ENCODE peak calls at places on chromosome 16, in six cellular contexts. One of them, this sample, is unnamed.

GRCh38 chr16:56588781-56589140 is 567 bp upstream of the MT3 start:
- DNase-seq in neural progenitor cell: no peak
- DNase-seq in brain microvascular endothelial cell: no peak
- DNase-seq in transverse colon: no peak
- DNase-seq in heart right ventricle: no peak
- DNase-seq in dorsolateral prefrontal cortex: no peak
- DNase-seq in this sample: no peak

GRCh38 chr16:14486520-14487303 is 143.3 kb downstream of the PARN start:
- DNase-seq in neural progenitor cell: peak
- DNase-seq in heart right ventricle: peak
- DNase-seq in dorsolateral prefrontal cortex: peak
- DNase-seq in brain microvascular endothelial cell: peak
- DNase-seq in transverse colon: peak
- DNase-seq in this sample: peak

GRCh38 chr16:4386452-4386813 is 14.8 kb downstream of the VASN start:
- DNase-seq in brain microvascular endothelial cell: no peak
- DNase-seq in dorsolateral prefrontal cortex: no peak
- DNase-seq in transverse colon: no peak
- DNase-seq in heart right ventricle: no peak
- DNase-seq in neural progenitor cell: no peak
- DNase-seq in this sample: no peak

GRCh38 chr16:88905563-88905962 is 39.1 kb upstream of the PABPN1L start:
- DNase-seq in brain microvascular endothelial cell: no peak
- DNase-seq in heart right ventricle: no peak
- DNase-seq in dorsolateral prefrontal cortex: no peak
- DNase-seq in transverse colon: no peak
- DNase-seq in neural progenitor cell: peak
- DNase-seq in this sample: no peak

GRCh38 chr16:65548470-65548869 is 426.6 kb upstream of the CDH11 start:
- DNase-seq in dorsolateral prefrontal cortex: no peak
- DNase-seq in brain microvascular endothelial cell: peak
- DNase-seq in transverse colon: no peak
- DNase-seq in heart right ventricle: no peak
- DNase-seq in neural progenitor cell: peak
- DNase-seq in this sample: peak

GRCh38 chr16:56295059-56295673 is 103.9 kb downstream of the GNAO1 start:
- DNase-seq in dorsolateral prefrontal cortex: no peak
- DNase-seq in heart right ventricle: no peak
- DNase-seq in neural progenitor cell: no peak
- DNase-seq in transverse colon: no peak
- DNase-seq in brain microvascular endothelial cell: no peak
- DNase-seq in this sample: no peak

GRCh38 chr16:71927383-71927782 is 32.1 kb downstream of the IST1 start:
- DNase-seq in dorsolateral prefrontal cortex: no peak
- DNase-seq in heart right ventricle: peak
- DNase-seq in neural progenitor cell: no peak
- DNase-seq in brain microvascular endothelial cell: peak
- DNase-seq in transverse colon: peak
- DNase-seq in this sample: peak

GRCh38 chr16:24515186-24515585 is 24.2 kb upstream of the RBBP6 start:
- DNase-seq in neural progenitor cell: no peak
- DNase-seq in transverse colon: no peak
- DNase-seq in heart right ventricle: no peak
- DNase-seq in brain microvascular endothelial cell: no peak
- DNase-seq in dorsolateral prefrontal cortex: no peak
- DNase-seq in this sample: no peak

GRCh38 chr16:22855231-22855630 is 41.3 kb downstream of the HS3ST2 start:
- DNase-seq in brain microvascular endothelial cell: no peak
- DNase-seq in heart right ventricle: no peak
- DNase-seq in neural progenitor cell: no peak
- DNase-seq in dorsolateral prefrontal cortex: no peak
- DNase-seq in transverse colon: no peak
- DNase-seq in this sample: no peak

GRCh38 chr16:71817690-71818089 is 9.1 kb upstream of the AP1G1 start:
- DNase-seq in brain microvascular endothelial cell: peak
- DNase-seq in transverse colon: no peak
- DNase-seq in neural progenitor cell: no peak
- DNase-seq in dorsolateral prefrontal cortex: no peak
- DNase-seq in heart right ventricle: no peak
- DNase-seq in this sample: no peak

DNA sequence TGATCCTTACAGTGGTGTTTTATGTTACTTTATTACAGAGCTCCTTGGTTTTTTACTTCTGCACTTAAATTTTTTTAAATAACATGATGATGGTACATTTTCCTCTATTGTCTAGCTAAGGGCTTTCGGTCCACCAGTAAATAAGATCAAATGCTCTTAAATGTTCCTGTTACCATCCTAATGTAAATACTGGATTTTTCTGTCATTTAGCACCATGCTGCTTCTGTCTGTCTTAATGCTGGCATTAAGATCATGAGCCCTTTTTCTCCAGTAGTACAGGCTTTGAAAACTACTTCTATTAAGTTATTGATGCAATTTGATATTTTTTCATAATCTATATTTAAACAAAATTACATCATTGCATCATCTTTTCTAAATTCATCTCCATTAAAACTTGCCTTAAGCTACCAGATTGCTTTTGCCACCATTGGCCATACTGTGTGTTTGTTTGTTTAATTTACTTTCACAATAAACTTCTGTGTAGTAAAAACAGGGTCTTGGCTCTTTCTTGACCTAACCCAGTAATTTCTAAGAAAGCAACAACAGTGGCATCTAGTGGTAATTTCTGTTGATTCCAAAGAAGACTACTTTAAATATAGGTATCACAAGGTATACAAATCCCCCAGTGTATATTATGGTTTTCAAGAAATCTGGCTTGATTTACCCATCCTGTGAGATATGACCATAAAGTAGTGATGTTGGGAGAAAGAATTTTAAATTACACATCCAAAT is 9.0 kb upstream of the PHAF1 start:
- DNase-seq in transverse colon: no peak
- DNase-seq in dorsolateral prefrontal cortex: no peak
- DNase-seq in neural progenitor cell: no peak
- DNase-seq in brain microvascular endothelial cell: no peak
- DNase-seq in heart right ventricle: no peak
- DNase-seq in this sample: peak
- TF ChIP-seq CTCF in transverse colon: no peak
- TF ChIP-seq CTCF in dorsolateral prefrontal cortex: peak
- TF ChIP-seq CTCF in neural progenitor cell: peak
- TF ChIP-seq CTCF in brain microvascular endothelial cell: peak
- TF ChIP-seq CTCF in heart right ventricle: no peak
- TF ChIP-seq CTCF in this sample: peak

GRCh38 chr16:54424043-54424451 is 137.5 kb upstream of the IRX3 start:
- DNase-seq in heart right ventricle: no peak
- DNase-seq in transverse colon: no peak
- DNase-seq in brain microvascular endothelial cell: no peak
- DNase-seq in neural progenitor cell: no peak
- DNase-seq in dorsolateral prefrontal cortex: no peak
- DNase-seq in this sample: no peak
- H3K4me3 ChIP-seq in heart right ventricle: no peak
- H3K4me3 ChIP-seq in transverse colon: no peak
- H3K4me3 ChIP-seq in brain microvascular endothelial cell: no peak
- H3K4me3 ChIP-seq in neural progenitor cell: no peak
- H3K4me3 ChIP-seq in dorsolateral prefrontal cortex: no peak
- H3K4me3 ChIP-seq in this sample: no peak

GRCh38 chr16:58661199-58661830 is 23.3 kb downstream of the SLC38A7 start:
- DNase-seq in dorsolateral prefrontal cortex: no peak
- DNase-seq in brain microvascular endothelial cell: peak
- DNase-seq in heart right ventricle: no peak
- DNase-seq in neural progenitor cell: peak
- DNase-seq in transverse colon: peak
- DNase-seq in this sample: peak
- TF ChIP-seq CTCF in dorsolateral prefrontal cortex: peak
- TF ChIP-seq CTCF in brain microvascular endothelial cell: peak
- TF ChIP-seq CTCF in heart right ventricle: peak
- TF ChIP-seq CTCF in neural progenitor cell: peak
- TF ChIP-seq CTCF in transverse colon: peak
- TF ChIP-seq CTCF in this sample: peak

GRCh38 chr16:3175157-3176153 is 12.5 kb upstream of the OR1F1 start:
- DNase-seq in neural progenitor cell: peak
- DNase-seq in brain microvascular endothelial cell: peak
- DNase-seq in transverse colon: no peak
- DNase-seq in dorsolateral prefrontal cortex: no peak
- DNase-seq in heart right ventricle: no peak
- DNase-seq in this sample: no peak
- H3K4me3 ChIP-seq in neural progenitor cell: peak
- H3K4me3 ChIP-seq in brain microvascular endothelial cell: peak
- H3K4me3 ChIP-seq in transverse colon: no peak
- H3K4me3 ChIP-seq in dorsolateral prefrontal cortex: no peak
- H3K4me3 ChIP-seq in heart right ventricle: no peak
- H3K4me3 ChIP-seq in this sample: no peak

GRCh38 chr16:46974352-46974751 is 878 bp upstream of the DNAJA2 start:
- DNase-seq in transverse colon: no peak
- DNase-seq in brain microvascular endothelial cell: no peak
- DNase-seq in neural progenitor cell: peak
- DNase-seq in dorsolateral prefrontal cortex: no peak
- DNase-seq in heart right ventricle: no peak
- DNase-seq in this sample: no peak

GRCh38 chr16:46973457-46974324 is at the start of gene DNAJA2:
- DNase-seq in neural progenitor cell: peak
- DNase-seq in dorsolateral prefrontal cortex: peak
- DNase-seq in heart right ventricle: peak
- DNase-seq in brain microvascular endothelial cell: peak
- DNase-seq in transverse colon: peak
- DNase-seq in this sample: peak

GRCh38 chr16:46975165-46975564 is 1.7 kb upstream of the DNAJA2 start:
- DNase-seq in heart right ventricle: no peak
- DNase-seq in transverse colon: no peak
- DNase-seq in neural progenitor cell: no peak
- DNase-seq in brain microvascular endothelial cell: no peak
- DNase-seq in dorsolateral prefrontal cortex: no peak
- DNase-seq in this sample: no peak

GRCh38 chr16:46975908-46976470 is 2.5 kb upstream of the DNAJA2 start:
- DNase-seq in transverse colon: no peak
- DNase-seq in dorsolateral prefrontal cortex: no peak
- DNase-seq in heart right ventricle: no peak
- DNase-seq in neural progenitor cell: no peak
- DNase-seq in brain microvascular endothelial cell: no peak
- DNase-seq in this sample: no peak

GRCh38 chr16:46976550-46976949 is 3.1 kb upstream of the DNAJA2 start:
- DNase-seq in brain microvascular endothelial cell: no peak
- DNase-seq in heart right ventricle: no peak
- DNase-seq in dorsolateral prefrontal cortex: no peak
- DNase-seq in neural progenitor cell: no peak
- DNase-seq in transverse colon: peak
- DNase-seq in this sample: no peak
- TF ChIP-seq CTCF in brain microvascular endothelial cell: no peak
- TF ChIP-seq CTCF in heart right ventricle: no peak
- TF ChIP-seq CTCF in dorsolateral prefrontal cortex: no peak
- TF ChIP-seq CTCF in neural progenitor cell: no peak
- TF ChIP-seq CTCF in transverse colon: no peak
- TF ChIP-seq CTCF in this sample: no peak

DNA sequence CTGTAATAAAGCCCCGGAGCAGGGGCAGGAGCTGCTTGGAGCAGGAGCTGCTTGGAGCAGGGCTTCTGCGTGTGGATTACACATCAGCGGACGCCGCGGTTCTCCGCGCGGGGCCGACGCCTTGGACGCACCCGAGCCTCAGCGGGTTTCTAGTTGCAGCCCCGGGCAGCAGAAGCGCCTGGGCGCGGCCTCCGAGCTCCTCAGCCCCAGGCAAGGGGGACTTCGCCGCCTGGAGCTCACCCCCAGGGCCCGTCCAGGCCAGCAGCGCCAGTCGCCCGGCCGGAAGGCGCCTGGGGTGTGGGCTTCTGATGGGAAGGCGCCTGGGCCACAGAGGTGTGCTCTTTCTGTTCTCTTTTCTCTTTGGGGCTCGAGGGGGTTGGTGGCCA is 6.3 kb downstream of the FOXF1 start:
- DNase-seq in brain microvascular endothelial cell: no peak
- DNase-seq in heart right ventricle: no peak
- DNase-seq in transverse colon: no peak
- DNase-seq in dorsolateral prefrontal cortex: no peak
- DNase-seq in neural progenitor cell: peak
- DNase-seq in this sample: no peak
- H3K4me3 ChIP-seq in brain microvascular endothelial cell: no peak
- H3K4me3 ChIP-seq in heart right ventricle: no peak
- H3K4me3 ChIP-seq in transverse colon: peak
- H3K4me3 ChIP-seq in dorsolateral prefrontal cortex: no peak
- H3K4me3 ChIP-seq in neural progenitor cell: peak
- H3K4me3 ChIP-seq in this sample: no peak

DNA sequence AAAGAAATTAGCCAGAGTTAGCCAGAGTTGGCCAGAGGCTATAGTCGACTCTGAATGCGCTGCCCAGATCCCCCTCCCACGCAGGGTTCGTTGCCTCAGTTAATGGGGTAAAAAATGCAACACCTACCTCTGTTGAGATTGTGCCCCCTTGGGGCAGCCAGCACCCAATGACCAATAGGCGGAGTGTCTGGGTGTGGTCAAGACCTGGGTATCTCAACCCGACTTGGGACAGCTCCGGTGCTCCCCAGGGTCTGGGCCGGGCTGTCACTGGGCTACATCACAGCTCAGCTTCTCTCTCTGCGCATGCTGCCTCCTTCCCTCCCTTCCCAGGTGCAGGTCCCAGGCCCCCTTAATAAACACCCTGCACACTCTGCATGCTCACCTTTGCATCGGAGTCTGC is 59.6 kb upstream of the GCSH start:
- DNase-seq in neural progenitor cell: no peak
- DNase-seq in transverse colon: no peak
- DNase-seq in brain microvascular endothelial cell: no peak
- DNase-seq in dorsolateral prefrontal cortex: no peak
- DNase-seq in heart right ventricle: no peak
- DNase-seq in this sample: no peak
- TF ChIP-seq CTCF in neural progenitor cell: no peak
- TF ChIP-seq CTCF in transverse colon: no peak
- TF ChIP-seq CTCF in brain microvascular endothelial cell: no peak
- TF ChIP-seq CTCF in dorsolateral prefrontal cortex: no peak
- TF ChIP-seq CTCF in heart right ventricle: no peak
- TF ChIP-seq CTCF in this sample: no peak